ENCODE peak calls at places on chromosomes 7 and 10, in eight cellular contexts. Q is stomach, I is heart left ventricle, F is BE2C, M is cardiac muscle cell, P is prostate gland, L is ovary, K is H1. A is an unnamed sample. For H3K4me1, the result is how much of the 10 kb centered on the place peaks cover.

GRCh38 chr7:24717247-24717622 is 40.0 kb downstream of the GSDME start:
- DNase-seq in Q (no peak), K (no peak), L (no peak), M (no peak), I (no peak), F (no peak), P (no peak), A (no peak)

GRCh38 chr7:92833766-92834605 is 2.4 kb downstream of the CDK6 start:
- DNase-seq in I (peak), M (peak), P (peak), F (peak), L (peak), Q (peak), K (no peak), A (peak)

GRCh38 chr7:150941983-150942590 is 36.0 kb downstream of the KCNH2 start:
- DNase-seq in M (peak), L (no peak), P (no peak), K (no peak), I (peak), F (peak), Q (no peak), A (peak)

GRCh38 chr10:23516530-23516929 is 77.7 kb downstream of the OTUD1 start:
- DNase-seq in L (no peak), M (peak), P (no peak), K (no peak), F (no peak), Q (no peak), I (no peak), A (no peak)

GRCh38 chr7:150978136-150978789 is at the start of gene KCNH2:
- DNase-seq in P (no peak), F (peak), I (peak), L (peak), M (peak), Q (no peak), K (no peak), A (peak)

GRCh38 chr10:89515031-89515841 is 20.2 kb downstream of the SLC16A12 start:
- DNase-seq in Q (no peak), I (peak), F (no peak), L (no peak), K (no peak), M (peak), P (no peak), A (no peak)

GRCh38 chr7:13988011-13988410 is 1.5 kb downstream of the ETV1 start:
- DNase-seq in F (no peak), I (no peak), P (no peak), Q (no peak), M (peak), K (no peak), L (no peak), A (no peak)

GRCh38 chr7:128915841-128916642 is 5.5 kb upstream of the KCP start:
- DNase-seq in I (peak), P (no peak), L (no peak), K (no peak), Q (no peak), M (no peak), F (no peak), A (no peak)

GRCh38 chr7:100674441-100675407 is 1.2 kb downstream of the GNB2 start:
- DNase-seq in L (peak), P (no peak), I (no peak), Q (no peak), K (no peak), F (no peak), M (peak), A (peak)

GRCh38 chr7:87876759-87877234 is 504 bp downstream of the DBF4 start:
- DNase-seq in F (peak), M (peak), P (peak), L (peak), Q (peak), K (no peak), I (peak), A (peak)

GRCh38 chr7:142407939-142408573 is 150.2 kb upstream of the PRSS58 start:
- DNase-seq in K (no peak), L (no peak), P (no peak), M (no peak), F (no peak), I (no peak), Q (no peak), A (no peak)

GRCh38 chr7:77569514-77570232 is 32.6 kb downstream of the PTPN12 start:
- DNase-seq in P (no peak), F (no peak), Q (no peak), I (no peak), L (no peak), M (no peak), K (no peak), A (no peak)

GRCh38 chr7:26891400-26892355 is 27.3 kb upstream of the SKAP2 start:
- DNase-seq in Q (no peak), K (no peak), P (no peak), F (no peak), M (no peak), I (no peak), L (no peak), A (no peak)

GRCh38 chr7:99949645-99950228 is 20.3 kb upstream of the GJC3 start:
- DNase-seq in I (no peak), Q (no peak), P (peak), K (no peak), M (no peak), L (no peak), F (no peak), A (no peak)

GRCh38 chr7:44267719-44268413 is 57.5 kb downstream of the CAMK2B start:
- DNase-seq in I (no peak), K (no peak), F (no peak), Q (no peak), P (no peak), M (no peak), L (no peak), A (no peak)

GRCh38 chr10:10959666-10960065 is 58.0 kb upstream of the CELF2 start:
- DNase-seq in L (no peak), M (no peak), P (no peak), K (no peak), I (no peak), F (no peak), Q (no peak), A (no peak)

GRCh38 chr7:73704640-73705550 is 14.6 kb downstream of the STX1A start:
- DNase-seq in M (no peak), K (no peak), Q (no peak), L (no peak), P (peak), F (no peak), I (no peak), A (no peak)

GRCh38 chr7:29109815-29110385 is 36.4 kb downstream of the CPVL start:
- DNase-seq in F (no peak), K (no peak), L (no peak), I (no peak), M (no peak), P (no peak), Q (no peak), A (no peak)

GRCh38 chr10:50572017-50572491 is 51.7 kb downstream of the SGMS1 start:
- DNase-seq in I (no peak), L (no peak), Q (no peak), K (no peak), M (no peak), F (no peak), P (no peak), A (no peak)

GRCh38 chr7:7517661-7518236 is 17.9 kb downstream of the COL28A1 start:
- DNase-seq in P (no peak), L (no peak), F (no peak), K (no peak), I (no peak), Q (no peak), M (no peak), A (no peak)

GRCh38 chr10:72315611-72316385 is 38.9 kb downstream of the DNAJB12 start:
- DNase-seq in L (peak), P (peak), K (no peak), I (peak), F (no peak), Q (peak), M (no peak), A (peak)

GRCh38 chr7:7720193-7720592 is 1.8 kb upstream of the RPA3 start:
- DNase-seq in P (no peak), Q (no peak), M (no peak), I (no peak), K (no peak), F (no peak), L (no peak), A (no peak)

GRCh38 chr10:103703941-103704919 is 151.1 kb downstream of the SH3PXD2A start:
- DNase-seq in M (no peak), F (no peak), I (no peak), P (no peak), Q (no peak), K (no peak), L (no peak), A (no peak)

GRCh38 chr10:80159166-80159888 is 26.8 kb downstream of the PLAC9 start:
- DNase-seq in Q (no peak), K (no peak), F (no peak), P (no peak), M (no peak), I (no peak), L (no peak), A (peak)

GRCh38 chr10:3548096-3548495 is 236.9 kb downstream of the KLF6 start:
- DNase-seq in F (no peak), P (no peak), K (no peak), M (no peak), Q (no peak), L (no peak), I (no peak), A (no peak)
- H3K4me3 ChIP-seq in F (no peak), P (no peak), K (no peak), M (no peak), Q (no peak), L (no peak), I (no peak), A (no peak)

DNA sequence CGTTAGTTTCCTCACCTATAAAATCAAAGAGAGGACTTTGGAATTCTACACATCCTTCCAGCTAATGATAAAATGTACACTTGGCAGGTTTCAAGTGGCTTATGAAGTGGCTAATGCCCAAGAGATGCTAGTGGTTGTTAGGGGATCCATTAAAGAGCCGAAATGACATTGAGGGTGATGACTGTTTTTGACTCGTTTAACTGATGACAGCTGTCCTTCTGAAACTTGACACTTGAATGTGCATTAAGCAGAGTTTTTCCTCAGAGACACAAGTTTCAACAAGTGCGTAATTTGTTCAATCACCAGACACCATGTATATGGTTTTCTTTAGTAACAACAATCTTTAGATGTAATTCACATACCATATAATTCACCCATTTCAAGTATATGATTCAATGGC is 1.6 kb upstream of the PRF1 start:
- DNase-seq in K (no peak), P (no peak), L (no peak), I (no peak), M (no peak), Q (no peak), F (no peak), A (no peak)
- H3K4me1 ChIP-seq in K (under half), P (under half), L (under half), I (under half), M (under half), Q (under half), F (under half), A (under half)

DNA sequence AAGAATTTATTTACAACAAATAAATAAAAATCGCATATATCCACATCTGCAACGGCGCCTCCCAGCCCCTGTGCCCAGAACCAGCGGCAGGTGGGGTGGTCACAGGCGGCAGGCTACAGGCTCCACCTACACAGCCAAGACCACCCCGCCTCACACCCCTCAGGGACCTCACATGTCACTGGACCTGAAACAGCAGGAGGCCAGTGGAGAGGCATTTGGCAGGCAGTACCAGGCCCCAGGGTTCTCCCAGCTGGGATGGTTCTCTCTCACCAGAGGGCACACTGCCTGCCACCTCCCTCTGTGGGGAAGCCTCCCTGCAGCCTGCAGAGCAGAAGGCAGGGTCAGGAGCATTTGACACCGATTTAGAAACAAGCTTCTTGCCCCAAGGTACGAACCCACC is 81.5 kb downstream of the MAD1L1 start:
- DNase-seq in P (no peak), K (no peak), Q (no peak), L (no peak), F (no peak), I (no peak), M (no peak), A (no peak)
- TF ChIP-seq CTCF in P (no peak), K (no peak), Q (no peak), L (no peak), F (no peak), I (peak), M (no peak), A (no peak)

GRCh38 chr7:105305633-105306032 is 83.1 kb downstream of the SRPK2 start:
- DNase-seq in P (no peak), L (no peak), M (no peak), K (no peak), I (no peak), F (no peak), Q (no peak), A (no peak)

GRCh38 chr7:105307163-105307672 is 81.5 kb downstream of the SRPK2 start:
- DNase-seq in M (no peak), P (no peak), I (no peak), F (no peak), Q (no peak), L (no peak), K (no peak), A (no peak)

GRCh38 chr7:105309235-105310156 is 79.2 kb downstream of the SRPK2 start:
- DNase-seq in Q (no peak), P (no peak), M (no peak), L (no peak), K (no peak), I (no peak), F (no peak), A (no peak)

GRCh38 chr7:105306160-105306784 is 82.4 kb downstream of the SRPK2 start:
- DNase-seq in K (no peak), P (peak), F (no peak), L (no peak), M (no peak), Q (no peak), I (no peak), A (no peak)

GRCh38 chr7:105304040-105304895 is 84.5 kb downstream of the SRPK2 start:
- DNase-seq in F (no peak), I (no peak), K (no peak), L (no peak), M (no peak), P (peak), Q (no peak), A (no peak)
- H3K4me3 ChIP-seq in F (no peak), I (no peak), K (no peak), L (peak), M (no peak), P (no peak), Q (no peak), A (no peak)

DNA sequence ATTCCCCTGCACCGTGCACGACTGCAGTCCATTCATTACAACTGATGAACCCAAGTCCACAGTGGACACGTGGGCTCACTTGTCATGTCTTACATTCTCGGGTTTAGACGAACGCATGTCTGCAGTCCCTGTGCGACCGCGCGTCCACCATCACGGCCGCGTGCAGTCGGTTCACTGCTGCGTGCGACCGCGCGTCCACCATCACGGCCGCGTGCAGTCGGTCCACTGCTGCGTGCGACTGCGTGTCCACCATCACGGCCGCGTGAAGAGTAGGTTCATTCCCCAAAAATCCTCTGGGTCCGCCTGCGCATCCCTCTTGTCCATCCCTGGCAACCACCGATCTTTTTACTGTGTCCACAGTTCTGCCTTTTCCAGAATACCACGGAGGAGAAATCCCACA is 100.5 kb downstream of the MAD1L1 start:
- DNase-seq in M (no peak), Q (no peak), P (no peak), K (no peak), F (no peak), L (no peak), I (no peak), A (no peak)
- H3K4me1 ChIP-seq in M (under half), Q (under half), P (under half), K (under half), F (under half), L (under half), I (under half), A (under half)

GRCh38 chr7:134356421-134356936 is 39.7 kb upstream of the SLC35B4 start:
- DNase-seq in P (no peak), L (no peak), F (no peak), Q (no peak), K (no peak), I (no peak), M (no peak), A (peak)

GRCh38 chr7:134355925-134356324 is 39.2 kb upstream of the SLC35B4 start:
- DNase-seq in F (no peak), I (peak), P (peak), K (no peak), M (no peak), L (no peak), Q (peak), A (no peak)

GRCh38 chr7:134355004-134355525 is 38.3 kb upstream of the SLC35B4 start:
- DNase-seq in K (no peak), I (no peak), L (no peak), M (no peak), P (no peak), Q (no peak), F (no peak), A (no peak)

GRCh38 chr7:134359787-134360432 is 43.2 kb upstream of the SLC35B4 start:
- DNase-seq in Q (no peak), L (no peak), F (no peak), K (no peak), P (no peak), M (no peak), I (no peak), A (no peak)

DNA sequence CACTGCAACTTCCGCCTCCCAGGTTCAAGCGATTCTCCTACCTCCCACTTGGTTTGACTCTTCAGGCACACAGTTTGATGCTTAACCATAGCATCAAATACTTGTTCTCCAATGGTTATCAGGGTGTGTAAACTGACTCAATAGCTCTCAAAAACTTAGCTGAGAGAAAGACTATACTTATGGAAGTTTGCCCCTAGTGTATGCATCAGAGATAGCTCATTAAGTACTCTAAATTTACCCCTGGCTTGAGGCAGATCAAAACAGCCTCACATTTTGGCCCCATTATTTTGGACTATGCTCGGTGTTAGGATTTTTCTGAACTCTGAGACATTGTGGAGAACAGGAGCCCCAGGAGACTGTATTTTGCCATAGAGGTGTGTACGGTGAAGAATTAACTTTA is 40.8 kb upstream of the SLC35B4 start:
- DNase-seq in P (no peak), Q (no peak), I (no peak), K (no peak), L (no peak), M (no peak), F (no peak), A (no peak)
- TF ChIP-seq CTCF in P (no peak), Q (no peak), I (no peak), K (no peak), L (no peak), M (no peak), F (peak), A (no peak)

DNA sequence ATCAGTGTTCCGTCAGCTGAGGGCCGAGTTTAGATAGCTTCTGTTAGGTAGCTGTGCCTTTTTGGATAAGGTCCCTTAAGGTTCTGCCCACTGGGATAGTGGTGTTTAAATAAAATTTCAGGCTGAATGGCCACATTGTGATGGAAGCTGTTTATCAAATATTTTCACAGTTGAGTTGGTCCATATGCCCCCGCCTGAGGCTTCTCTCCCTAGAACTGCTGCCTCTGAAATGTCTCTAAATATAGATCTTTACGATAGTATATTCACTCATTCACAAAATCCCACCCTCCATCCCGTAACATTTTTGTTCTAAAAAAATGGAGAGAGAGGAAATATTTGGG is 105.6 kb upstream of the BTBD16 start:
- DNase-seq in P (no peak), F (no peak), K (no peak), M (no peak), L (no peak), Q (no peak), I (no peak), A (no peak)
- H3K4me3 ChIP-seq in P (no peak), F (peak), K (peak), M (no peak), L (no peak), Q (no peak), I (no peak), A (no peak)

A was measured in mucosa of descending colon.